ENCODE peak calls at places on chromosomes 1 and 21, in ten cellular contexts. One of them, this sample, is unnamed.

GRCh38 chr1:226904772-226905171 is 34.4 kb downstream of the PSEN2 start:
- DNase-seq in IMR-90: no peak
- DNase-seq in AG09309: no peak
- DNase-seq in pancreas: peak; percentile 2
- DNase-seq in HFF-Myc: no peak
- DNase-seq in bronchial epithelial cell: no peak
- DNase-seq in CD8-positive, alpha-beta T cell: no peak
- DNase-seq in tibial artery: no peak
- DNase-seq in adrenal gland: no peak
- DNase-seq in astrocyte of the spinal cord: no peak
- DNase-seq in this sample: no peak

GRCh38 chr1:175090775-175091174 is 23.1 kb downstream of the TNN start:
- DNase-seq in IMR-90: no peak
- DNase-seq in AG09309: no peak
- DNase-seq in pancreas: no peak
- DNase-seq in HFF-Myc: no peak
- DNase-seq in bronchial epithelial cell: no peak
- DNase-seq in CD8-positive, alpha-beta T cell: no peak
- DNase-seq in tibial artery: no peak
- DNase-seq in adrenal gland: no peak
- DNase-seq in astrocyte of the spinal cord: no peak
- DNase-seq in this sample: no peak

GRCh38 chr1:3819626-3820245 is 23.4 kb upstream of the LRRC47 start:
- DNase-seq in IMR-90: no peak
- DNase-seq in AG09309: no peak
- DNase-seq in pancreas: no peak
- DNase-seq in HFF-Myc: no peak
- DNase-seq in bronchial epithelial cell: peak; percentile 59
- DNase-seq in CD8-positive, alpha-beta T cell: no peak
- DNase-seq in tibial artery: no peak
- DNase-seq in adrenal gland: no peak
- DNase-seq in astrocyte of the spinal cord: no peak
- DNase-seq in this sample: no peak

GRCh38 chr21:42654913-42655796 is 1.7 kb downstream of the PDE9A start:
- DNase-seq in IMR-90: no peak
- DNase-seq in AG09309: no peak
- DNase-seq in pancreas: no peak
- DNase-seq in HFF-Myc: no peak
- DNase-seq in bronchial epithelial cell: no peak
- DNase-seq in CD8-positive, alpha-beta T cell: no peak
- DNase-seq in tibial artery: no peak
- DNase-seq in adrenal gland: no peak
- DNase-seq in astrocyte of the spinal cord: no peak
- DNase-seq in this sample: no peak

GRCh38 chr1:4422496-4423289 is 231.7 kb upstream of the AJAP1 start:
- DNase-seq in IMR-90: no peak
- DNase-seq in AG09309: no peak
- DNase-seq in pancreas: no peak
- DNase-seq in HFF-Myc: no peak
- DNase-seq in bronchial epithelial cell: no peak
- DNase-seq in CD8-positive, alpha-beta T cell: no peak
- DNase-seq in tibial artery: no peak
- DNase-seq in adrenal gland: no peak
- DNase-seq in astrocyte of the spinal cord: no peak
- DNase-seq in this sample: no peak

GRCh38 chr1:180194546-180195207 is 35.4 kb upstream of the LHX4 start:
- DNase-seq in IMR-90: no peak
- DNase-seq in AG09309: no peak
- DNase-seq in pancreas: no peak
- DNase-seq in HFF-Myc: no peak
- DNase-seq in bronchial epithelial cell: no peak
- DNase-seq in CD8-positive, alpha-beta T cell: no peak
- DNase-seq in tibial artery: no peak
- DNase-seq in adrenal gland: no peak
- DNase-seq in astrocyte of the spinal cord: no peak
- DNase-seq in this sample: no peak

GRCh38 chr1:230794431-230794830 is 47.2 kb downstream of the CAPN9 start:
- DNase-seq in IMR-90: no peak
- DNase-seq in AG09309: no peak
- DNase-seq in pancreas: no peak
- DNase-seq in HFF-Myc: no peak
- DNase-seq in bronchial epithelial cell: no peak
- DNase-seq in CD8-positive, alpha-beta T cell: no peak
- DNase-seq in tibial artery: no peak
- DNase-seq in adrenal gland: no peak
- DNase-seq in astrocyte of the spinal cord: no peak
- DNase-seq in this sample: no peak

GRCh38 chr1:5970623-5971273 is 21.5 kb downstream of the NPHP4 start:
- DNase-seq in IMR-90: no peak
- DNase-seq in AG09309: no peak
- DNase-seq in pancreas: no peak
- DNase-seq in HFF-Myc: no peak
- DNase-seq in bronchial epithelial cell: no peak
- DNase-seq in CD8-positive, alpha-beta T cell: no peak
- DNase-seq in tibial artery: no peak
- DNase-seq in adrenal gland: no peak
- DNase-seq in astrocyte of the spinal cord: no peak
- DNase-seq in this sample: no peak

GRCh38 chr1:10909697-10910489 is 102.6 kb upstream of the TARDBP start:
- DNase-seq in IMR-90: no peak
- DNase-seq in AG09309: no peak
- DNase-seq in pancreas: peak; percentile 54
- DNase-seq in HFF-Myc: no peak
- DNase-seq in bronchial epithelial cell: peak; percentile 25
- DNase-seq in CD8-positive, alpha-beta T cell: peak; percentile 87
- DNase-seq in tibial artery: no peak
- DNase-seq in adrenal gland: peak; percentile 50
- DNase-seq in astrocyte of the spinal cord: no peak
- DNase-seq in this sample: peak; percentile 13

GRCh38 chr1:85224734-85225623 is 24.2 kb upstream of the SYDE2 start:
- DNase-seq in IMR-90: peak; percentile 48
- DNase-seq in AG09309: no peak
- DNase-seq in pancreas: peak; percentile 78
- DNase-seq in HFF-Myc: no peak
- DNase-seq in bronchial epithelial cell: peak; percentile 91
- DNase-seq in CD8-positive, alpha-beta T cell: no peak
- DNase-seq in tibial artery: no peak
- DNase-seq in adrenal gland: no peak
- DNase-seq in astrocyte of the spinal cord: no peak
- DNase-seq in this sample: no peak

GRCh38 chr1:9466780-9467755 is 72.2 kb upstream of the SLC25A33 start:
- DNase-seq in IMR-90: peak; percentile 10
- DNase-seq in AG09309: no peak
- DNase-seq in pancreas: peak; percentile 85
- DNase-seq in HFF-Myc: no peak
- DNase-seq in bronchial epithelial cell: peak; percentile 56
- DNase-seq in CD8-positive, alpha-beta T cell: no peak
- DNase-seq in tibial artery: peak; percentile 63
- DNase-seq in adrenal gland: no peak
- DNase-seq in astrocyte of the spinal cord: no peak
- DNase-seq in this sample: no peak

DNA sequence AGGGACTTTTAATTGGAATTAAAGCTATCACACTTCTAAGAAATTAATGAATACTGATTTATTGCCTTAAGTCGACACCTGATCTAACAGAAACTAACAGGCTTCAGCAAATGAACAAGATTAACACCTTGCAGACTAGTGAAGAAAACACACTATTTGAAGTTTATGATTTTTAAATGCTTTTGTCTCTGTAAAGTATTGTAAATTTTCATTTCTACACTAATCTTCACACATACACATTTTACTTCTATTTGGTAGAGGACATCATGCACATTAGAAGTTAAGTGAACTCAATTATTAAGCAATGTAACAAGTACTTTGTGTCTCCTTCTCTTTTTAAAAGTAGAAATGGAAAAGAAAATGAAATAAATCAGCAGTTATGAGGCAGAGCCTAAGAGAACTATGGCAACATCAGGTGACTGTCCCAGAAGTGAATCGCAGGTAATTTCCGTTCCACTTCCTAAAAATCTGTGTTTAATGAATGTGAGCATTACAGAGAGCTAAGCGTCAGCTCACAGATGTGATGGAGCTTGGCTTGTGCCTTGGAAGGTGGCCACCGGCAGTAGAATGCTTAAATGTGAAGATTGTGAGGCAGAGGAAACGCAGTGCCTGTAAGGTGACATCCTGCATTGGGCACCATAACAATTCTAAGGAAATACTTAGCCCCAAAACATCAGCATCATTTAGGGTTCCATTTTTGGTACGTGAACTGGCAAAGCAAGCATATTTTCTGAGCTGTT is 1.2 kb downstream of the PRMT2 start:
- DNase-seq in IMR-90: no peak
- DNase-seq in AG09309: no peak
- DNase-seq in pancreas: no peak
- DNase-seq in HFF-Myc: no peak
- DNase-seq in bronchial epithelial cell: no peak
- DNase-seq in CD8-positive, alpha-beta T cell: no peak
- DNase-seq in tibial artery: no peak
- DNase-seq in adrenal gland: no peak
- DNase-seq in astrocyte of the spinal cord: no peak
- DNase-seq in this sample: no peak
- H3K4me3 ChIP-seq in IMR-90: peak overlapping the region; percentile 90
- H3K4me3 ChIP-seq in AG09309: peak overlapping the region; percentile 100
- H3K4me3 ChIP-seq in pancreas: no peak overlapping the region
- H3K4me3 ChIP-seq in HFF-Myc: peak overlapping the region; percentile 77
- H3K4me3 ChIP-seq in bronchial epithelial cell: peak overlapping the region; percentile 87
- H3K4me3 ChIP-seq in CD8-positive, alpha-beta T cell: peak overlapping the region; percentile 97
- H3K4me3 ChIP-seq in tibial artery: peak overlapping the region; percentile 90
- H3K4me3 ChIP-seq in adrenal gland: no peak overlapping the region
- H3K4me3 ChIP-seq in astrocyte of the spinal cord: peak overlapping the region; percentile 99
- H3K4me3 ChIP-seq in this sample: peak overlapping the region; percentile 99

DNA sequence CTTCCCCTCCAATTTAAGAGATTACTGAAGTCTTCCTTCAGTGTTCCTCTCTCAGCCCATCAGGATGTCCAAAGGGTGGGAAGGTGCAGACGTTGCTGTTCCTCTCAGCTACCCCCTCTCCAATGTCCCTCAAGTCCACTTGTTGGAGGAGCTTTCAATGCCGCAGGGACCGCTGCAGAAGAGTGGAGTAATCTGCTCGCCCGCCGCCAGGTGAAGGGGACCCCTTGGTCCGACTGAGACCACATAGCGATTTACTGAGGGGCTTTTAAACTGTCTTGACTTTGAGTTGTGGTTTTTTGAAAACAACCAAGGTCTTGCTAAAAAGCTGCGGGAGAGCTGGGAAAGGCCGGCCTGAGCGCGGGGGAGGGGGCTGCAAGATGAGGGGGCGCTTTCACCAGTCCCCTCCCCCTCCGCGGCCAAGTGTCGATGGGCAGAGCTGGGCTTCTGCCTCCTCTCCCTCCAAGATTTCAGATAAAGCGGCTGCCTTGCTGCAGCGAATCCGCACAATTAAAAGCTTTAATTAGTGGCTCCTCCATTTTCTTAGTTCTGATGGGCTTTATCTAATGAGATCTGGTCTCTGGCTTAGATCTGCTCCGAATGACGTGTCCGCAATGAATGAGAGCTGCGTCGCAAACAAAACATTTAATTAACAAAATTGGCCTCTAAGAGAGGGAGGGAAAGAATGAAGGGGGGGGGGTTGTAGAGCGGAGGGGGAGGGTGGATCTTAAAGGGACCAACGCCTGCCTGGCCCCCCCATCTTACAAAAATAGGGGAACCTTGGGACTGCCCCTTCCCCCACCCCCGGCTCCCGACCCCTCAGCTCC is 5.9 kb downstream of the LMO4 start:
- DNase-seq in IMR-90: peak; percentile 36
- DNase-seq in AG09309: no peak
- DNase-seq in pancreas: no peak
- DNase-seq in HFF-Myc: no peak
- DNase-seq in bronchial epithelial cell: peak; percentile 45
- DNase-seq in CD8-positive, alpha-beta T cell: no peak
- DNase-seq in tibial artery: peak; percentile 22
- DNase-seq in adrenal gland: peak; percentile 13
- DNase-seq in astrocyte of the spinal cord: peak; percentile 26
- DNase-seq in this sample: no peak
- TF ChIP-seq CTCF in IMR-90: peak; percentile 9
- TF ChIP-seq CTCF in AG09309: no peak
- TF ChIP-seq CTCF in pancreas: no peak
- TF ChIP-seq CTCF in HFF-Myc: no peak
- TF ChIP-seq CTCF in bronchial epithelial cell: no peak
- TF ChIP-seq CTCF in CD8-positive, alpha-beta T cell: no peak
- TF ChIP-seq CTCF in tibial artery: no peak
- TF ChIP-seq CTCF in adrenal gland: no peak
- TF ChIP-seq CTCF in astrocyte of the spinal cord: peak; percentile 25
- TF ChIP-seq CTCF in this sample: peak; percentile 17

GRCh38 chr1:162366671-162367070 is 10.0 kb downstream of the SPATA46 start:
- DNase-seq in IMR-90: no peak
- DNase-seq in AG09309: no peak
- DNase-seq in pancreas: no peak
- DNase-seq in HFF-Myc: no peak
- DNase-seq in bronchial epithelial cell: no peak
- DNase-seq in CD8-positive, alpha-beta T cell: no peak
- DNase-seq in tibial artery: no peak
- DNase-seq in adrenal gland: no peak
- DNase-seq in astrocyte of the spinal cord: no peak
- DNase-seq in this sample: no peak
- H3K4me3 ChIP-seq in IMR-90: peak overlapping the region; percentile 23
- H3K4me3 ChIP-seq in AG09309: peak overlapping the region; percentile 17
- H3K4me3 ChIP-seq in pancreas: no peak overlapping the region
- H3K4me3 ChIP-seq in HFF-Myc: peak overlapping the region; percentile 44
- H3K4me3 ChIP-seq in bronchial epithelial cell: no peak overlapping the region
- H3K4me3 ChIP-seq in CD8-positive, alpha-beta T cell: no peak overlapping the region
- H3K4me3 ChIP-seq in tibial artery: peak overlapping the region; percentile 34
- H3K4me3 ChIP-seq in adrenal gland: no peak overlapping the region
- H3K4me3 ChIP-seq in astrocyte of the spinal cord: no peak overlapping the region
- H3K4me3 ChIP-seq in this sample: peak overlapping the region; percentile 62

GRCh38 chr1:35223109-35223630 is 30.2 kb upstream of the SFPQ start:
- DNase-seq in IMR-90: no peak
- DNase-seq in AG09309: no peak
- DNase-seq in pancreas: no peak
- DNase-seq in HFF-Myc: no peak
- DNase-seq in bronchial epithelial cell: no peak
- DNase-seq in CD8-positive, alpha-beta T cell: no peak
- DNase-seq in tibial artery: no peak
- DNase-seq in adrenal gland: no peak
- DNase-seq in astrocyte of the spinal cord: no peak
- DNase-seq in this sample: peak; percentile 41

GRCh38 chr1:35222322-35223108 is 29.6 kb upstream of the SFPQ start:
- DNase-seq in IMR-90: peak; percentile 87
- DNase-seq in AG09309: peak; percentile 82
- DNase-seq in pancreas: no peak
- DNase-seq in HFF-Myc: no peak
- DNase-seq in bronchial epithelial cell: no peak
- DNase-seq in CD8-positive, alpha-beta T cell: no peak
- DNase-seq in tibial artery: no peak
- DNase-seq in adrenal gland: peak; percentile 17
- DNase-seq in astrocyte of the spinal cord: no peak
- DNase-seq in this sample: peak; percentile 93

GRCh38 chr1:35215346-35215745 is 22.4 kb upstream of the SFPQ start:
- DNase-seq in IMR-90: no peak
- DNase-seq in AG09309: no peak
- DNase-seq in pancreas: no peak
- DNase-seq in HFF-Myc: no peak
- DNase-seq in bronchial epithelial cell: no peak
- DNase-seq in CD8-positive, alpha-beta T cell: no peak
- DNase-seq in tibial artery: no peak
- DNase-seq in adrenal gland: no peak
- DNase-seq in astrocyte of the spinal cord: no peak
- DNase-seq in this sample: no peak

GRCh38 chr1:35226546-35226945 is 33.6 kb upstream of the SFPQ start:
- DNase-seq in IMR-90: no peak
- DNase-seq in AG09309: no peak
- DNase-seq in pancreas: no peak
- DNase-seq in HFF-Myc: no peak
- DNase-seq in bronchial epithelial cell: no peak
- DNase-seq in CD8-positive, alpha-beta T cell: no peak
- DNase-seq in tibial artery: no peak
- DNase-seq in adrenal gland: no peak
- DNase-seq in astrocyte of the spinal cord: no peak
- DNase-seq in this sample: no peak

GRCh38 chr1:35220976-35221375 is 28.0 kb upstream of the SFPQ start:
- DNase-seq in IMR-90: no peak
- DNase-seq in AG09309: no peak
- DNase-seq in pancreas: no peak
- DNase-seq in HFF-Myc: no peak
- DNase-seq in bronchial epithelial cell: peak; percentile 18
- DNase-seq in CD8-positive, alpha-beta T cell: no peak
- DNase-seq in tibial artery: no peak
- DNase-seq in adrenal gland: no peak
- DNase-seq in astrocyte of the spinal cord: no peak
- DNase-seq in this sample: peak; percentile 28
- TF ChIP-seq CTCF in IMR-90: peak; percentile 30
- TF ChIP-seq CTCF in AG09309: peak; percentile 18
- TF ChIP-seq CTCF in pancreas: no peak
- TF ChIP-seq CTCF in HFF-Myc: peak; percentile 56
- TF ChIP-seq CTCF in bronchial epithelial cell: peak; percentile 33
- TF ChIP-seq CTCF in CD8-positive, alpha-beta T cell: peak; percentile 45
- TF ChIP-seq CTCF in tibial artery: no peak
- TF ChIP-seq CTCF in adrenal gland: peak; percentile 17
- TF ChIP-seq CTCF in astrocyte of the spinal cord: peak; percentile 60
- TF ChIP-seq CTCF in this sample: peak; percentile 55